ENCODE peak calls at places on chromosomes 12 and 14, in five cellular contexts. X is neural progenitor cell, V is upper lobe of right lung, N is cardiac muscle cell, F is sigmoid colon. L is an unnamed sample.

GRCh38 chr12:91877022-91877421 is 268.6 kb downstream of the BTG1 start:
- DNase-seq in X (peak), V (peak), N (no peak), F (peak), L (no peak)

GRCh38 chr12:41521872-41522379 is 333.8 kb downstream of the PDZRN4 start:
- DNase-seq in X (no peak), V (no peak), N (no peak), F (no peak), L (peak)

GRCh38 chr12:103751171-103751570 is 89.9 kb downstream of the NT5DC3 start:
- DNase-seq in X (peak), V (no peak), N (no peak), F (no peak), L (no peak)

GRCh38 chr12:105504286-105504685 is 173.8 kb downstream of the C12orf75 start:
- DNase-seq in X (no peak), V (no peak), N (no peak), F (no peak), L (no peak)

GRCh38 chr12:96258451-96258933 is 64.3 kb downstream of the ELK3 start:
- DNase-seq in X (peak), V (no peak), N (no peak), F (no peak), L (peak)

GRCh38 chr12:79689041-79689476 is 1.7 kb downstream of the PAWR start:
- DNase-seq in X (no peak), V (no peak), N (no peak), F (no peak), L (peak)

GRCh38 chr12:51082561-51083139 is 746 bp downstream of the CSRNP2 start:
- DNase-seq in X (no peak), V (no peak), N (no peak), F (no peak), L (peak)

GRCh38 chr14:21093018-21093417 is 5.4 kb downstream of the ZNF219 start:
- DNase-seq in X (no peak), V (no peak), N (no peak), F (no peak), L (no peak)

GRCh38 chr14:63951429-63951828 is 98.6 kb downstream of the SYNE2 start:
- DNase-seq in X (no peak), V (no peak), N (no peak), F (no peak), L (no peak)

GRCh38 chr12:42296503-42297109 is 29.3 kb downstream of the ZCRB1 start:
- DNase-seq in X (peak), V (no peak), N (no peak), F (no peak), L (peak)

GRCh38 chr14:49954171-49954631 is 61.3 kb downstream of the ARF6 start:
- DNase-seq in X (no peak), V (no peak), N (no peak), F (no peak), L (no peak)

GRCh38 chr14:89185919-89186849 is 230.8 kb downstream of the FOXN3 start:
- DNase-seq in X (peak), V (no peak), N (peak), F (no peak), L (peak)

GRCh38 chr12:116066381-116067230 is 210.9 kb downstream of the MED13L start:
- DNase-seq in X (peak), V (no peak), N (peak), F (no peak), L (peak)

GRCh38 chr12:31620311-31620710 is 29.4 kb upstream of the DENND5B start:
- DNase-seq in X (no peak), V (no peak), N (no peak), F (no peak), L (no peak)

GRCh38 chr12:19561411-19561961 is 122.2 kb downstream of the AEBP2 start:
- DNase-seq in X (no peak), V (no peak), N (no peak), F (no peak), L (no peak)

GRCh38 chr14:71150737-71151136 is 243.5 kb downstream of the PCNX1 start:
- DNase-seq in X (no peak), V (no peak), N (no peak), F (no peak), L (no peak)

GRCh38 chr12:57837779-57838562 is 8.6 kb downstream of the CTDSP2 start:
- DNase-seq in X (peak), V (peak), N (peak), F (no peak), L (no peak)

GRCh38 chr12:19892186-19892585 is 452.9 kb downstream of the AEBP2 start:
- DNase-seq in X (no peak), V (no peak), N (no peak), F (no peak), L (no peak)

GRCh38 chr12:175250-175649 is 38.7 kb downstream of the SLC6A12 start:
- DNase-seq in X (no peak), V (no peak), N (peak), F (no peak), L (no peak)

GRCh38 chr12:132835076-132835870 is 6.6 kb upstream of the GOLGA3 start:
- DNase-seq in X (no peak), V (no peak), N (no peak), F (no peak), L (no peak)

GRCh38 chr12:1533602-1534304 is 60.6 kb downstream of the FBXL14 start:
- DNase-seq in X (no peak), V (peak), N (peak), F (no peak), L (no peak)

GRCh38 chr12:132161796-132162507 is 17.7 kb downstream of the NOC4L start:
- DNase-seq in X (no peak), V (peak), N (no peak), F (no peak), L (no peak)

GRCh38 chr14:61553730-61554641 is 141.3 kb upstream of the HIF1A start:
- DNase-seq in X (peak), V (no peak), N (no peak), F (no peak), L (peak)

GRCh38 chr14:92458136-92458958 is 55.2 kb upstream of the RIN3 start:
- DNase-seq in X (no peak), V (no peak), N (no peak), F (no peak), L (no peak)

GRCh38 chr14:97446087-97446486 is 648.9 kb downstream of the VRK1 start:
- DNase-seq in X (no peak), V (no peak), N (no peak), F (no peak), L (no peak)

GRCh38 chr14:60944206-60944605 is 36.7 kb downstream of the TRMT5 start:
- DNase-seq in X (peak), V (no peak), N (peak), F (no peak), L (no peak)

GRCh38 chr12:70853326-70853725 is 67.2 kb downstream of the PTPRR start:
- DNase-seq in X (no peak), V (no peak), N (no peak), F (peak), L (peak)

GRCh38 chr14:75281691-75282000 is 3.0 kb downstream of the FOS start:
- DNase-seq in X (no peak), V (no peak), N (no peak), F (no peak), L (no peak)

GRCh38 chr12:57236224-57236924 is 6.9 kb downstream of the SHMT2 start:
- DNase-seq in X (peak), V (no peak), N (no peak), F (no peak), L (no peak)

GRCh38 chr14:77547512-77547911 is 48.9 kb upstream of the ISM2 start:
- DNase-seq in X (no peak), V (no peak), N (no peak), F (no peak), L (no peak)

GRCh38 chr12:70049596-70050360 is 193.5 kb upstream of the CNOT2 start:
- DNase-seq in X (no peak), V (no peak), N (no peak), F (no peak), L (no peak)

GRCh38 chr12:127785535-127785934 is 481.4 kb upstream of the TMEM132C start:
- DNase-seq in X (no peak), V (no peak), N (no peak), F (no peak), L (peak)

GRCh38 chr12:124654666-124655316 is 87.4 kb upstream of the NCOR2 start:
- DNase-seq in X (no peak), V (peak), N (no peak), F (peak), L (peak)

GRCh38 chr14:36880276-36880675 is 218.6 kb downstream of the PAX9 start:
- DNase-seq in X (no peak), V (no peak), N (no peak), F (no peak), L (no peak)

GRCh38 chr12:75389061-75389460 is 1.8 kb upstream of the GLIPR1L2 start:
- DNase-seq in X (no peak), V (no peak), N (no peak), F (no peak), L (peak)

GRCh38 chr12:80154261-80154660 is 54.9 kb downstream of the OTOGL start:
- DNase-seq in X (no peak), V (no peak), N (no peak), F (no peak), L (no peak)

GRCh38 chr12:52584156-52584682 is 10.6 kb upstream of the KRT74 start:
- DNase-seq in X (no peak), V (peak), N (no peak), F (peak), L (no peak)

GRCh38 chr12:109880049-109880931 is at the start of gene GLTP:
- DNase-seq in X (peak), V (peak), N (peak), F (peak), L (peak)
- TF ChIP-seq CTCF in X (peak), V (peak), N (peak), F (no peak), L (peak)

DNA sequence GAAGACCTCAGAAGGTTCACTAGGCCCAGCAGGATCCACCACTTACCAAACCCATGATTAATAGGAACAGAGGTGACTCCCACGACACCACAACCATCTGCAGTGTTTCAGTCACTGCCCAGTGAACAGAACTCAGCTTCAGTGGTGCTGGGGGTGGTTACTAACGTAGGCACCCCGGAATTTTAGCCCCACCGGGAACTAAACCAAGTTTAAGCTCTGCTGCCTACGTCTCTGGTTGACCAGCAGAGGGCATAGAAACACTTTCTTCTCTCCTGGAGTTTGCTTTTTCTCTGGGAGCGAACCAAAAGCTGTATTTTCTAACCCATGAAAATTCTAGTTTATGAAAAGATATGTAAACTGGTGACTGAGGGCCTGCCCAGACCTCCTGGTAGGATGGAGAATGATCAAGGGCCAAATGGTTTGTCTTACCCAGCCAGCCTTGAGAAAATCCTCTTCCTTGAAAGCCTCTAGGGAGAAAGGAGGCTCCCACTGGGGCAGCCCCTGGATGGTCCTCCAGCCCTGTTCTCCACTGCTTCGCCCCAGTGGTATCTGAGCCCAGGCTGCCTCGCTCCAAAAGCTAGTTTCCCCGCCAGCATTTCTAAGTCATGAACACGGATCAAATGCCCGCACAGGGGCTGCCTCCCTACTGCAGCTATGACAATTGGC is 379.8 kb downstream of the DPF3 start:
- DNase-seq in X (peak), V (no peak), N (peak), F (no peak), L (peak)
- TF ChIP-seq CTCF in X (peak), V (peak), N (peak), F (peak), L (peak)

GRCh38 chr12:2793561-2793960 is 1.2 kb upstream of the FKBP4 start:
- DNase-seq in X (no peak), V (no peak), N (no peak), F (no peak), L (no peak)

GRCh38 chr12:2794736-2795289 is at the start of gene FKBP4:
- DNase-seq in X (peak), V (peak), N (peak), F (peak), L (peak)

GRCh38 chr12:2794261-2794735 is 472 bp upstream of the FKBP4 start:
- DNase-seq in X (no peak), V (no peak), N (no peak), F (no peak), L (no peak)

GRCh38 chr12:2797721-2798418 is 3.1 kb downstream of the FKBP4 start:
- DNase-seq in X (no peak), V (no peak), N (no peak), F (no peak), L (no peak)

GRCh38 chr12:2795291-2796186 is 769 bp downstream of the FKBP4 start:
- DNase-seq in X (peak), V (peak), N (peak), F (peak), L (peak)
- TF ChIP-seq CTCF in X (no peak), V (no peak), N (no peak), F (no peak), L (no peak)

DNA sequence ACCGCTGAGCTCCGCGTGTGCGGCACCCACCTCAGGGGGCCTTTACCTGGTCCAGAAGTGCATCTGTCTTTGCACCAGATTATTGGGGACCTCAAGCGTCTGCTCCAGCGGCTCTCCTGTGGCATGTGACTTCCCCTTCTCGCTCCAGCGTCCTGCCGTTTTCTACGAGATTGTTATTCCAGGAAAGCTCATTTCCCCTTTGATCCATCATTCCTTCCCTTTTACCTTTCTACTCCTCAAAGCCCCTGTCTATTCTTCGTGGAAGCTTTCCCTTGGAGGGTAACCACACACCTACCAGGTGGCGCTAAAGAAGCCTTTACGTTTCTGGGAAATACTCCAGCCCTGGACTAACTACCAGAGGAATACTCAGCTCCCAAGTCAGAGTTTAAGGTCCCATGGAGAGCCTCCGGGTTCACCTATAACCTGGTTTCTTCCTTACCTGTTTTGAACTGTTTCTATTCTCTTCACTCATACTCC is 1.5 kb downstream of the FKBP4 start:
- DNase-seq in X (peak), V (no peak), N (no peak), F (no peak), L (peak)
- TF ChIP-seq CTCF in X (peak), V (no peak), N (no peak), F (no peak), L (peak)

GRCh38 chr12:112175361-112176155 is 50.2 kb downstream of the TRAFD1 start:
- DNase-seq in X (no peak), V (no peak), N (no peak), F (peak), L (no peak)
- TF ChIP-seq CTCF in X (no peak), V (no peak), N (no peak), F (no peak), L (no peak)

DNA sequence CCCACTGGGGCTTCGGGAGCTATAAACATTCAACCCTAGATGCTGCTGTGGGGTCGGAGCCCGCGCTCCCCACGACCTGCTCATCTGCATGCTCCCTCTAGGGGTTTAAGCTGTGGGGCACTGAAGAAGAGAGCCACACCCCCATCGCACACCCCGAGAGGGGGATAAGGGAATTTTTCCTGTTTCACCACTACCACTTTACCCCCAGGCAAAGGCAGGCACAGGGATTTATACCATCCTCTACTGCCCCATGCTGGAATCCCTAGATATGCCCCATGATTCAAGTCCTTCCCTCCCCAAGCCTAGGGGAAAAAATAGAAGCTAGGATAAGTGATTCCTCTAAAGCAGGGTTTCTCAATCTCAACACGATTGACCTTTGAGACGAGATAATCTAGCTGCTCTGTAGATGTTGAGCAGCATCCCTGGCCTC is 59.9 kb upstream of the CCDC60 start:
- DNase-seq in X (peak), V (no peak), N (no peak), F (no peak), L (no peak)
- TF ChIP-seq CTCF in X (peak), V (no peak), N (no peak), F (no peak), L (no peak)

DNA sequence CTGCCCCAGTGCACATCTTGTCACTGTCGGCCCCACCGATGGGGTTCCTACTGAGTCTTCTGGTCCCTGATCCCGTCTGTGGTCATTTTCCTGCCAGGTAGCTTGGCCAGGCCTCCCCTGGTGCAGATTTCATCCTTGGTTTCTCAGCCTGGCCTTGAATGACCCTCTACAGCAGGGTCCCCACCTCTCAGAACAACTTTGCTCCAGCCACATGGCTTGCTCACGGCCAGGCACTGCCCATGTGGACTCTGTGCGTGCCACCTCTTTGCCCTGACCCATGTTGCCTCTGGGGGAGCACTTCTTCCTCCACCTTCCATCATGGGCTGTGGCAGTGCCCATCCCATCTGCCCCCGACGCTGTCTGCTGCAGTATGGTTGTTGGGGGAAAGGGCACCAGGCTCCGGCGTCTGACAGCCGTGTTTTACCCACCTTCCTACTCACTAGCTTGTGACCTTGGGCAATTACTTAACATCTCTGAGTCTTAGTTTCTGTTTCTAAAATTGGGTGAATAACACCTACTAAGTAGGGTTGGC is 2.0 kb upstream of the PTPN6 start:
- DNase-seq in X (no peak), V (peak), N (no peak), F (no peak), L (no peak)
- TF ChIP-seq CTCF in X (no peak), V (peak), N (no peak), F (no peak), L (no peak)

DNA sequence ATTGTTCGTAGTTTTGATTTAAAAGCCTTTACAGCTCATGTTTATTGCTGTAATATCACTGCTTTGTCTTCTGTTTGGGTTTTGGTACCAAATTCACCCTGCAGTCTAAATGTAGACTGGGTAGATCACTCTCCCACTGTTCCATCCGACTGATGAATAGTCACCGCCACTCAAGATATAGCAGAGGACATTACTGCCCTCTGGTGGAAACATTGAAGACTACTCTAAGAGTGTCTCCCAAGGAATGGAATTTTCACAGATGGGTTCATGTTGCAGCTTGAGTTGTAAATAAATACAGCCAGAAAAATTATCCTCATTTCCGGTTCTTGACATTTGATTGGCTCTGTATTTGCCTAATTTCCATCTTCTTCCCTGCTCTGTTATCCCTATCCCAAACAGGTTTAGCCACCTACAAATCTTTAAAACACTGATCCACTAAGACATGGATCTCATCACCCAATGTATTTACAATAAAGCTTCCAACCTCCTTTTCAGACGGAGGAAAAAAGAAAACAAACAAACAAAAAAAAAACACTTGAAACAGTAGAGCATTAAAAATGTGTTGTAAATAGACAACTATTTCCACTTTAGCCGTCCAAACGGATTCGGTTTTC is 198.3 kb upstream of the CPNE8 start:
- DNase-seq in X (peak), V (no peak), N (peak), F (no peak), L (peak)
- TF ChIP-seq CTCF in X (peak), V (peak), N (peak), F (peak), L (peak)

GRCh38 chr12:23221066-23221465 is 596.1 kb downstream of the ETNK1 start:
- DNase-seq in X (peak), V (no peak), N (no peak), F (no peak), L (peak)
- TF ChIP-seq CTCF in X (peak), V (no peak), N (no peak), F (no peak), L (peak)

GRCh38 chr12:86711716-86712115 is 455.5 kb upstream of the MGAT4C start:
- DNase-seq in X (no peak), V (no peak), N (no peak), F (no peak), L (no peak)

GRCh38 chr12:86710110-86710509 is 453.9 kb upstream of the MGAT4C start:
- DNase-seq in X (no peak), V (no peak), N (no peak), F (no peak), L (no peak)

GRCh38 chr12:86712425-86712843 is 456.2 kb upstream of the MGAT4C start:
- DNase-seq in X (no peak), V (no peak), N (no peak), F (no peak), L (peak)

GRCh38 chr12:86713121-86713520 is 456.9 kb upstream of the MGAT4C start:
- DNase-seq in X (no peak), V (no peak), N (no peak), F (no peak), L (no peak)
- TF ChIP-seq CTCF in X (no peak), V (no peak), N (no peak), F (no peak), L (no peak)